ENCODE peak calls at places on chromosomes 2 and 18, in five cellular contexts. C is PC-9; B is heart left ventricle; A is adrenal gland; V is CD8-positive, alpha-beta memory T cell. E is an unnamed sample.
A peak's percentile ranks its signal among the peaks of the same experiment; 100 is the strongest.

GRCh38 chr18:44458777-44459176 is 221.9 kb upstream of the SETBP1 start:
- DNase-seq in A (no peak), B (no peak), V (no peak), C (no peak), E (peak; percentile 24)

GRCh38 chr2:202036601-202037037 is 3.0 kb downstream of the FZD7 start:
- DNase-seq in B (no peak), A (no peak), V (no peak), C (peak; percentile 7), E (no peak)

GRCh38 chr2:128557841-128558241 is 239.2 kb upstream of the HS6ST1 start:
- DNase-seq in C (no peak), B (no peak), A (no peak), V (no peak), E (peak; percentile 69)

GRCh38 chr2:134218928-134219707 is 34.8 kb upstream of the MGAT5 start:
- DNase-seq in V (peak; percentile 6), C (no peak), B (no peak), A (no peak), E (no peak)

GRCh38 chr2:237879058-237879430 is 19.6 kb downstream of the RAMP1 start:
- DNase-seq in B (no peak), A (no peak), V (no peak), C (no peak), E (no peak)

GRCh38 chr2:11071207-11071606 is 84.1 kb upstream of the SLC66A3 start:
- DNase-seq in A (peak; percentile 18), B (no peak), V (no peak), C (no peak), E (no peak)

GRCh38 chr2:144936442-144936841 is 416.5 kb upstream of the ZEB2 start:
- DNase-seq in A (no peak), C (no peak), V (no peak), B (no peak), E (no peak)

GRCh38 chr2:156540706-156541105 is 104.5 kb downstream of the GPD2 start:
- DNase-seq in V (no peak), C (no peak), A (no peak), B (no peak), E (no peak)

GRCh38 chr18:48547456-48548403 is 8.9 kb downstream of the CTIF start:
- DNase-seq in C (peak; percentile 37), V (no peak), B (no peak), A (no peak), E (peak; percentile 98)

GRCh38 chr2:79702934-79703333 is 190.1 kb downstream of the CTNNA2 start:
- DNase-seq in B (no peak), A (no peak), C (no peak), V (no peak), E (no peak)

GRCh38 chr18:75132471-75132870 is 76.5 kb downstream of the PTGR3 start:
- DNase-seq in B (no peak), A (no peak), V (no peak), C (no peak), E (no peak)

GRCh38 chr2:179348921-179349320 is 84.3 kb upstream of the SESTD1 start:
- DNase-seq in A (no peak), B (no peak), V (no peak), C (no peak), E (no peak)

GRCh38 chr2:94762600-94762999 is 108.6 kb upstream of the TEKT4 start:
- DNase-seq in V (no peak), B (no peak), A (no peak), C (peak; percentile 7), E (peak; percentile 5)

GRCh38 chr2:237141556-237141955 is 55.9 kb downstream of the COPS8 start:
- DNase-seq in A (no peak), B (no peak), V (no peak), C (no peak), E (no peak)

GRCh38 chr2:138846216-138846821 is 66.1 kb upstream of the NXPH2 start:
- DNase-seq in V (no peak), C (peak; percentile 9), B (no peak), A (no peak), E (peak; percentile 65)

GRCh38 chr18:28390022-28390421 is 213.1 kb upstream of the CDH2 start:
- DNase-seq in V (no peak), C (no peak), B (no peak), A (no peak), E (no peak)

GRCh38 chr2:70450641-70451250 is 102.9 kb downstream of the TGFA start:
- DNase-seq in V (no peak), B (no peak), A (no peak), C (no peak), E (no peak)

GRCh38 chr2:118168606-118169005 is 80.3 kb downstream of the INSIG2 start:
- DNase-seq in C (peak; percentile 41), B (no peak), V (no peak), A (no peak), E (peak; percentile 73)

GRCh38 chr2:100610381-100610831 is 47.6 kb downstream of the PDCL3 start:
- DNase-seq in A (peak; percentile 67), B (peak; percentile 83), V (peak; percentile 59), C (peak; percentile 80), E (peak; percentile 56)

DNA sequence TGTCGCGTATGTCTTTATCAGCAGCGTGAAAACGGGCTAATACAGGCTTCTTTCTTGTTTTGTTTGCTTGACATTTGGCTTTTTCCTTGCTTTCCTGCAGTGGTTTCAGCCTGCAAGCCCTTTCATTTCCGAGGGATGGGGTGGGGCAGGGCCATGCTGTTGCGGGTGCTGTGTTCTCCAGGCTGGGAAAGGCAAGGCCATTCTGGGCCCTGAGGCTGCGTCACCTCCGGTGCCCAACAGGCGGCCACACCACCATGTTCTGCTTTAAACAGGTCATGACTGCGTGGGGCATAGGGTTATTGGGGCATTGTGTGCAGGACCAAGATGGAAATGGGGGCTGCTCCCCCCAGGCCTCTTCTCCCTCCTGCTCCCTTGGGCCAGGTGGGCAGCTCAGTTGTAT is 38.6 kb upstream of the PLB1 start:
- DNase-seq in C (no peak), A (no peak), B (no peak), V (no peak), E (no peak)
- H3K36me3 ChIP-seq in C (no peaks in the 10 kb centered on the region), A (no peaks in the 10 kb centered on the region), B (no peaks in the 10 kb centered on the region), V (no peaks in the 10 kb centered on the region), E (no peaks in the 10 kb centered on the region)

GRCh38 chr2:200851398-200852248 is 12.8 kb downstream of the CLK1 start:
- DNase-seq in B (no peak), A (no peak), C (no peak), V (no peak), E (no peak)
- H3K36me3 ChIP-seq in B (peaks cover 60% of the 10 kb centered on the region), A (no peaks in the 10 kb centered on the region), C (peaks cover 36% of the 10 kb centered on the region), V (peaks cover 51% of the 10 kb centered on the region), E (peaks cover 29% of the 10 kb centered on the region)

GRCh38 chr2:240000671-240001070 is 24.5 kb downstream of the NDUFA10 start:
- DNase-seq in B (no peak), A (no peak), C (no peak), V (no peak), E (no peak)
- H3K36me3 ChIP-seq in B (peaks cover 74% of the 10 kb centered on the region), A (no peaks in the 10 kb centered on the region), C (peaks cover 26% of the 10 kb centered on the region), V (peaks cover 46% of the 10 kb centered on the region), E (peaks cover 39% of the 10 kb centered on the region)

GRCh38 chr18:6943143-6943542 is 174.5 kb downstream of the LAMA1 start:
- DNase-seq in B (no peak), V (no peak), C (no peak), A (no peak), E (no peak)
- H3K36me3 ChIP-seq in B (no peaks in the 10 kb centered on the region), V (no peaks in the 10 kb centered on the region), C (no peaks in the 10 kb centered on the region), A (no peaks in the 10 kb centered on the region), E (peaks cover 53% of the 10 kb centered on the region)

GRCh38 chr2:173898996-173899395 is 66.2 kb downstream of the SP3 start:
- DNase-seq in C (no peak), V (no peak), B (no peak), A (no peak), E (no peak)

GRCh38 chr2:173898178-173898668 is 67.0 kb downstream of the SP3 start:
- DNase-seq in V (no peak), C (no peak), A (no peak), B (no peak), E (no peak)

GRCh38 chr2:173906626-173907025 is 58.5 kb downstream of the SP3 start:
- DNase-seq in B (no peak), A (no peak), C (no peak), V (no peak), E (no peak)

GRCh38 chr2:173903611-173904394 is 61.4 kb downstream of the SP3 start:
- DNase-seq in B (no peak), V (no peak), C (no peak), A (no peak), E (no peak)
- H3K36me3 ChIP-seq in B (peaks cover 27% of the 10 kb centered on the region), V (peaks cover 4% of the 10 kb centered on the region), C (peaks cover 17% of the 10 kb centered on the region), A (no peaks in the 10 kb centered on the region), E (peaks cover 17% of the 10 kb centered on the region)

DNA sequence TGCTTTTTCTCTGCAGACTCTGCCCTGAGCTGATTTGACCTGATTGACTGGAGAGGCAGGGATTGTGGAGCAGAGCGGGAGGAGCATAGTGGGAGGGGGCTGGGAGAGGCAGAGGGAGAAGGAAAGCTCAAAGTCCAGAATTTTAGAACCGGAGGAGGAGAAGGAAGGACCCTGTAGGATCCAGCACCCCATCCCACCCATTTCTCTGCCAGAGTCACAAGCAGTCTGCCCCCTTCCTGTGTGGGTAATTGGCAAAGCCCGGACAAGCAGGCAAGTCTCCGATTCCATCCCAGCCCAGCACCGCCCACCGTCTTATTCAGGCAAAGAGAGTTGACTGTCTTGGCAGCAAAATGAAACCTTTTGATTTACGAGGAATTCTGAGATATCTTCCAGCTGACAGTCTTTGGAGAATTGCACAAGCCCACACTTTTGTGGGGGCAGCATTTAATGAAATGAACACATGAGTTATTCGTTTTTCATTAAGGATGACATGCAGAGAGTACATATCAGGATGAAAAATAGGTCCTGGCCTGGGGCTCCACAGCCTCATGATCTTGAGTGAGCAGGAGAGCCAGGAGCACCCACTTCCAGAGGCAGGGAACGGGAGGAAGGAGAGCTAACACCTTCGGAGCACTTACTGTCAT is 103.1 kb downstream of the MCFD2 start:
- DNase-seq in V (no peak), B (peak; percentile 80), A (peak; percentile 71), C (no peak), E (no peak)
- H3K36me3 ChIP-seq in V (no peaks in the 10 kb centered on the region), B (no peaks in the 10 kb centered on the region), A (no peaks in the 10 kb centered on the region), C (no peaks in the 10 kb centered on the region), E (no peaks in the 10 kb centered on the region)